ENCODE peak calls at places on chromosomes 12 and 14, in nine cellular contexts. H is dorsolateral prefrontal cortex; E is EH; T is right atrium auricular region; O is GM12878; G is H4; U is AG04449; N is psoas muscle; F is stimulated activated CD8-positive, alpha-beta memory T cell treated with anti-CD3 and anti-CD28 coated beads, Interleukin-4, amount 100 ng/mL, for 1 hour. Y is an unnamed sample.

GRCh38 chr12:72031066-72031465 is 92.4 kb downstream of the TPH2 start:
- DNase-seq in H (no peak), E (no peak), T (no peak), O (no peak), G (no peak), U (no peak), N (no peak), F (no peak), Y (no peak)

GRCh38 chr12:109687250-109687649 is 26.4 kb upstream of the FAM222A start:
- DNase-seq in H (no peak), E (no peak), T (no peak), O (no peak), G (no peak), U (no peak), N (no peak), F (no peak), Y (no peak)

GRCh38 chr12:110744697-110745264 is 2.1 kb upstream of the PPP1CC start:
- DNase-seq in H (no peak), E (peak), T (no peak), O (no peak), G (peak), U (no peak), N (no peak), F (no peak), Y (no peak)

GRCh38 chr12:27967551-27968054 is 4.9 kb downstream of the PTHLH start:
- DNase-seq in H (no peak), E (peak), T (no peak), O (no peak), G (peak), U (no peak), N (no peak), F (no peak), Y (no peak)

GRCh38 chr12:53944209-53944608 is 5.6 kb downstream of the HOXC13 start:
- DNase-seq in H (no peak), E (no peak), T (no peak), O (no peak), G (no peak), U (no peak), N (no peak), F (no peak), Y (no peak)

GRCh38 chr12:78778339-78778738 is 86.2 kb upstream of the SYT1 start:
- DNase-seq in H (no peak), E (no peak), T (no peak), O (no peak), G (no peak), U (no peak), N (no peak), F (no peak), Y (no peak)

GRCh38 chr14:41986726-41987125 is 380.1 kb downstream of the LRFN5 start:
- DNase-seq in H (no peak), E (no peak), T (no peak), O (no peak), G (peak), U (no peak), N (no peak), F (no peak), Y (peak)

GRCh38 chr14:99248761-99249171 is 23.2 kb downstream of the BCL11B start:
- DNase-seq in H (no peak), E (no peak), T (no peak), O (no peak), G (no peak), U (no peak), N (no peak), F (no peak), Y (no peak)

GRCh38 chr12:123114305-123115083 is 36.4 kb downstream of the PITPNM2 start:
- DNase-seq in H (no peak), E (no peak), T (no peak), O (no peak), G (no peak), U (no peak), N (no peak), F (no peak), Y (no peak)

GRCh38 chr12:115944851-115945496 is 332.5 kb downstream of the MED13L start:
- DNase-seq in H (no peak), E (no peak), T (peak), O (no peak), G (no peak), U (no peak), N (no peak), F (no peak), Y (no peak)

GRCh38 chr14:100428727-100429126 is 105.6 kb downstream of the SLC25A47 start:
- DNase-seq in H (no peak), E (peak), T (no peak), O (no peak), G (peak), U (peak), N (no peak), F (no peak), Y (no peak)

GRCh38 chr12:15596174-15596573 is 193.0 kb downstream of the EPS8 start:
- DNase-seq in H (no peak), E (no peak), T (no peak), O (no peak), G (no peak), U (no peak), N (no peak), F (no peak), Y (no peak)

GRCh38 chr12:119461815-119462214 is 127.3 kb downstream of the CCDC60 start:
- DNase-seq in H (no peak), E (no peak), T (no peak), O (no peak), G (no peak), U (no peak), N (no peak), F (no peak), Y (no peak)

GRCh38 chr14:100593751-100594624 is 6.8 kb upstream of the BEGAIN start:
- DNase-seq in H (peak), E (no peak), T (no peak), O (no peak), G (no peak), U (no peak), N (peak), F (no peak), Y (no peak)

GRCh38 chr12:30111719-30112118 is 328.0 kb upstream of the TMTC1 start:
- DNase-seq in H (no peak), E (no peak), T (no peak), O (no peak), G (no peak), U (no peak), N (no peak), F (no peak), Y (no peak)